ENCODE peak calls at places on chromosomes 3 and 15, in seven cellular contexts. I, X, T, G, K, J and P are unnamed samples.

GRCh38 chr15:76163429-76164020 is 103.7 kb downstream of the TMEM266 start:
- DNase-seq in I (no peak), X (no peak), T (no peak), G (peak), K (peak), J (no peak), P (no peak)

GRCh38 chr3:122559906-122560305 is 4.2 kb downstream of the PARP9 start:
- DNase-seq in I (no peak), X (no peak), T (no peak), G (no peak), K (no peak), J (no peak), P (no peak)

GRCh38 chr15:91965501-91966180 is 112.1 kb downstream of the SLCO3A1 start:
- DNase-seq in I (no peak), X (peak), T (peak), G (peak), K (peak), J (peak), P (no peak)

GRCh38 chr15:27059610-27060202 is 88.7 kb downstream of the GABRG3 start:
- DNase-seq in I (no peak), X (no peak), T (peak), G (peak), K (peak), J (peak), P (no peak)

GRCh38 chr3:194686816-194687637 is 1.3 kb downstream of the FAM43A start:
- DNase-seq in I (no peak), X (peak), T (peak), G (peak), K (peak), J (peak), P (no peak)

GRCh38 chr15:98888839-98889479 is 118.6 kb downstream of the PGPEP1L start:
- DNase-seq in I (no peak), X (peak), T (no peak), G (peak), K (peak), J (peak), P (no peak)

GRCh38 chr3:195036203-195037016 is 234.5 kb downstream of the XXYLT1 start:
- DNase-seq in I (no peak), X (no peak), T (no peak), G (no peak), K (no peak), J (no peak), P (no peak)

GRCh38 chr3:82000350-82000749 is 238.9 kb upstream of the GBE1 start:
- DNase-seq in I (no peak), X (no peak), T (no peak), G (no peak), K (no peak), J (no peak), P (no peak)

GRCh38 chr15:68500363-68501317 is 68.7 kb upstream of the ITGA11 start:
- DNase-seq in I (no peak), X (no peak), T (no peak), G (peak), K (no peak), J (no peak), P (peak)

GRCh38 chr15:99614749-99615288 is 49.0 kb downstream of the MEF2A start:
- DNase-seq in I (no peak), X (no peak), T (no peak), G (peak), K (no peak), J (no peak), P (no peak)

GRCh38 chr3:51773529-51773928 is 5.5 kb downstream of the IQCF6 start:
- DNase-seq in I (no peak), X (no peak), T (no peak), G (no peak), K (no peak), J (peak), P (no peak)

GRCh38 chr3:157096328-157096727 is 63.6 kb downstream of the CCNL1 start:
- DNase-seq in I (no peak), X (no peak), T (no peak), G (no peak), K (no peak), J (no peak), P (no peak)

GRCh38 chr15:70217246-70218160 is 119.8 kb upstream of the TLE3 start:
- DNase-seq in I (no peak), X (no peak), T (no peak), G (no peak), K (no peak), J (no peak), P (no peak)

GRCh38 chr3:140219161-140219745 is 284.3 kb downstream of the CLSTN2 start:
- DNase-seq in I (no peak), X (no peak), T (no peak), G (no peak), K (no peak), J (no peak), P (no peak)

GRCh38 chr3:23203651-23204111 is 554 bp downstream of the UBE2E2 start:
- DNase-seq in I (peak), X (peak), T (peak), G (peak), K (no peak), J (no peak), P (no peak)

GRCh38 chr3:12154151-12154550 is 4.6 kb downstream of the TIMP4 start:
- DNase-seq in I (no peak), X (no peak), T (no peak), G (peak), K (no peak), J (peak), P (peak)

GRCh38 chr15:35680951-35681350 is 135.0 kb upstream of the DPH6 start:
- DNase-seq in I (no peak), X (no peak), T (no peak), G (no peak), K (no peak), J (no peak), P (no peak)

GRCh38 chr3:155196131-155197075 is 97.1 kb downstream of the STRIT1 start:
- DNase-seq in I (no peak), X (no peak), T (no peak), G (no peak), K (no peak), J (no peak), P (no peak)

GRCh38 chr3:15266510-15267376 is 60.7 kb downstream of the CAPN7 start:
- DNase-seq in I (no peak), X (no peak), T (no peak), G (no peak), K (no peak), J (no peak), P (no peak)

GRCh38 chr3:188152660-188153497 is 1.1 kb upstream of the LPP start:
- DNase-seq in I (no peak), X (peak), T (peak), G (peak), K (peak), J (peak), P (peak)

GRCh38 chr15:74367296-74367854 is at the start of gene CYP11A1:
- DNase-seq in I (no peak), X (no peak), T (no peak), G (no peak), K (no peak), J (no peak), P (no peak)

GRCh38 chr15:89802986-89803820 is 11.4 kb downstream of the ANPEP start:
- DNase-seq in I (no peak), X (no peak), T (no peak), G (no peak), K (no peak), J (no peak), P (no peak)

GRCh38 chr3:111956995-111957736 is 21.7 kb upstream of the ABHD10 start:
- DNase-seq in I (no peak), X (peak), T (no peak), G (no peak), K (no peak), J (no peak), P (no peak)

GRCh38 chr3:15428539-15428938 is 1.1 kb downstream of the EAF1 start:
- DNase-seq in I (no peak), X (peak), T (no peak), G (peak), K (peak), J (peak), P (no peak)

GRCh38 chr3:123947482-123947881 is 13.5 kb downstream of the CCDC14 start:
- DNase-seq in I (no peak), X (no peak), T (no peak), G (no peak), K (no peak), J (no peak), P (no peak)

GRCh38 chr15:80468776-80469175 is 64.6 kb downstream of the ARNT2 start:
- DNase-seq in I (no peak), X (no peak), T (no peak), G (no peak), K (no peak), J (no peak), P (no peak)

GRCh38 chr3:125403789-125404188 is 28.7 kb upstream of the ZNF148 start:
- DNase-seq in I (no peak), X (no peak), T (no peak), G (peak), K (peak), J (peak), P (no peak)

GRCh38 chr3:27639271-27639670 is 82.9 kb downstream of the EOMES start:
- DNase-seq in I (no peak), X (no peak), T (no peak), G (no peak), K (no peak), J (no peak), P (no peak)

GRCh38 chr3:134009345-134010000 is 20.3 kb downstream of the SLCO2A1 start:
- DNase-seq in I (no peak), X (peak), T (no peak), G (peak), K (peak), J (peak), P (no peak)

GRCh38 chr3:115857518-115858136 is 234.3 kb downstream of the GAP43 start:
- DNase-seq in I (no peak), X (no peak), T (no peak), G (no peak), K (no peak), J (peak), P (no peak)

GRCh38 chr3:186496016-186496415 is 48.2 kb downstream of the CRYGS start:
- DNase-seq in I (no peak), X (no peak), T (no peak), G (no peak), K (no peak), J (no peak), P (peak)

GRCh38 chr15:92807971-92808571 is 92.1 kb upstream of the CHD2 start:
- DNase-seq in I (peak), X (peak), T (peak), G (no peak), K (no peak), J (no peak), P (no peak)

GRCh38 chr15:70855764-70856163 is 1.8 kb upstream of the LARP6 start:
- DNase-seq in I (no peak), X (no peak), T (no peak), G (no peak), K (no peak), J (no peak), P (no peak)

GRCh38 chr3:116815321-116815720 is 105.7 kb downstream of the TUSC7 start:
- DNase-seq in I (no peak), X (no peak), T (no peak), G (no peak), K (no peak), J (peak), P (no peak)

GRCh38 chr3:195909645-195910498 is 1.5 kb upstream of the TNK2 start:
- DNase-seq in I (peak), X (peak), T (peak), G (peak), K (no peak), J (peak), P (peak)

DNA sequence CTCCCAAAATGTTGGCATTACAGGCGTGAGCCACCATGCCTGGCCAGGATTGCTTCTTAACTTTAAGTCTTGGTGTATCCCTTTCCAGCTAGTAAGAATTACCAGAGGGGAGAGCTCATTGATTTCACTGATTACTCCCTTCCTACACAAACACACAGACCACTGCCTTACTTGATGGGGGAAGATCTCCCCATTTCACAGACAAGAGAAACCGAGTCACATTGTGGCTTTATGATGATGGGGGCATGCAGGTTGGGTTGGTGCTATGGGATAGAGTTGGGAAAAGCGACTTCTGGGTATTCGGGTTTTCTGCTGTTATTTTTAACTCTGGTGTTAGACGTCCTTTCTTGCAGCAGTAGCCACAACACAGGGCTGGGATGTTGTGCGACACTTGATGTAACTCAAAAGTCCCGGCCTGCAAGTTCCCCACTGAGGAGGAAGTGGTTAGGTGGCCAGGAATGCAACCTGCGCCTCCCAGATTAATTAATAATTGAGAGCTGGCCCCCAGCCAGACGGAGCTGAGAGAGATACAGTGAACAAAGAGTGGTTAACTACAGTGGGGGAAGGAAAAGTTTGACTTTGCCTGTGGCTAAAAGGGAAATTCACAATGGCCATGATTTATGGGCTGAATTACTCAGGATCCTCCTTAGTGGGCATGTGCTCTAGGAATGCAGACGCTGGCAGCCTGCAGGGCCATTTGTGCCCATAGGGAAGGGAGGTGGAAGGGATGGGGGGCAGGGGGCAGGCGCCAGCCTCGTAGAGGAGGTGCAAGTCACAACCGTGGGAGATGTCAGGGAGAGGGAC is 63.6 kb downstream of the SMAD6 start:
- DNase-seq in I (no peak), X (peak), T (peak), G (peak), K (peak), J (peak), P (no peak)
- TF ChIP-seq CTCF in I (no peak), X (no peak), T (no peak), G (no peak), K (no peak), J (no peak), P (no peak)

DNA sequence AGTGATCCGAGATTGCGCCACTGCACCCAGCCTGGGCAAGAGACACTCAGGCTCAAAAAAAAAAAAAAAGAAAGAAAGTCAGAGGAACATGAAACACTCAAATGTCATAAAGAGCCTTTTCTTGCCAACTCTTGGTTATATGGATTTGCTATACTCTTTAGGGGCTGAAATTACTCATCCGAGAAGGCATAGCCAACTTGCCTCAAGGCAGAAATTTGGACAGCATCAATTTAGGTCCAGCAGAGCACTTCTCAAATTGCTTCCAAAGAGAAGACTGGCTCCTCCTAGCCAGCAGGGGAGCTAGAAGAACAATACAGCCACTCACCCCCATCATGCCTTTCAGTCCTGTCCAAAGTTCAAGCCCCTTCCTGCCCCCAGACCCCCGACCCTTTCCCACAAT is 43.8 kb downstream of the OSBPL10 start:
- DNase-seq in I (no peak), X (peak), T (no peak), G (peak), K (no peak), J (no peak), P (no peak)
- TF ChIP-seq CTCF in I (no peak), X (no peak), T (no peak), G (no peak), K (no peak), J (no peak), P (no peak)

GRCh38 chr3:68571321-68571720 is 361.0 kb downstream of the TAFA4 start:
- DNase-seq in I (no peak), X (no peak), T (no peak), G (no peak), K (no peak), J (no peak), P (no peak)
- TF ChIP-seq CTCF in I (no peak), X (no peak), T (no peak), G (no peak), K (no peak), J (no peak), P (no peak)

GRCh38 chr3:154018100-154018696 is 103.0 kb upstream of the ARHGEF26 start:
- DNase-seq in I (peak), X (no peak), T (peak), G (peak), K (no peak), J (peak), P (no peak)
- TF ChIP-seq CTCF in I (peak), X (peak), T (peak), G (peak), K (peak), J (peak), P (peak)

DNA sequence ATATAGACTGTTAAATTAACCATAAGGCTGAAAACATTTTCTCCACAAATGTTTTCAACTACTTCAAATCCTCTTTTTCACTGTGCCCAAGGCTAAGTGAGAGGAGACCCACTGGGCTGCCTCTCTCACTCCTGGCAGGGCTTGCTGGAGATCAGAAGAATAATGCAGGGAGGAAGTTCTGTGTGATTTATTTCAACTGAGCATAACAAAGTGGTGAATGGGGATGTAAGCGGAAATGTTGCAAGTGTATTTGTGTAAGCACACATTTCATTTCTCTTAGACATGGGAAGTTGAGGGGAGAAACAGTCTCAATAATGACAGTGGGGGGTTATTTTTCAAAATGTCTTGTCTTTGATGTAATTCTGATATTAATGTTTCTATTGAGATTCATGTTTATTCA is 247.5 kb downstream of the SLC9A9 start:
- DNase-seq in I (no peak), X (no peak), T (no peak), G (peak), K (no peak), J (peak), P (no peak)
- TF ChIP-seq CTCF in I (no peak), X (no peak), T (no peak), G (no peak), K (no peak), J (no peak), P (no peak)

GRCh38 chr3:67864587-67865183 is 210.3 kb upstream of the SUCLG2 start:
- DNase-seq in I (no peak), X (no peak), T (no peak), G (no peak), K (no peak), J (no peak), P (no peak)

GRCh38 chr3:67858492-67858891 is 204.1 kb upstream of the SUCLG2 start:
- DNase-seq in I (no peak), X (no peak), T (no peak), G (no peak), K (no peak), J (no peak), P (no peak)

GRCh38 chr3:67863869-67864268 is 209.5 kb upstream of the SUCLG2 start:
- DNase-seq in I (no peak), X (no peak), T (no peak), G (peak), K (no peak), J (no peak), P (no peak)
- TF ChIP-seq CTCF in I (no peak), X (no peak), T (no peak), G (peak), K (peak), J (peak), P (peak)